ENCODE peak calls at places on chromosomes 5 and 9, in four cellular contexts. One of them, this sample, is unnamed.

GRCh38 chr5:43315697-43316096 is 2.5 kb upstream of the HMGCS1 start:
- DNase-seq in H1: no peak
- DNase-seq in SK-N-SH: no peak
- DNase-seq in K562: no peak
- DNase-seq in this sample: no peak

GRCh38 chr9:116493183-116493582 is 193.9 kb upstream of the TRIM32 start:
- DNase-seq in H1: no peak
- DNase-seq in SK-N-SH: no peak
- DNase-seq in K562: no peak
- DNase-seq in this sample: no peak

GRCh38 chr5:73674669-73675004 is 48.6 kb downstream of the ARHGEF28 start:
- DNase-seq in H1: no peak
- DNase-seq in SK-N-SH: no peak
- DNase-seq in K562: peak
- DNase-seq in this sample: no peak

GRCh38 chr5:173663810-173664526 is 47.5 kb upstream of the BOD1 start:
- DNase-seq in H1: no peak
- DNase-seq in SK-N-SH: no peak
- DNase-seq in K562: peak
- DNase-seq in this sample: no peak

GRCh38 chr9:126491256-126491879 is 122.4 kb upstream of the LMX1B start:
- DNase-seq in H1: no peak
- DNase-seq in SK-N-SH: peak
- DNase-seq in K562: peak
- DNase-seq in this sample: no peak

GRCh38 chr5:6632324-6632930 is 417 bp downstream of the NSUN2 start:
- DNase-seq in H1: no peak
- DNase-seq in SK-N-SH: no peak
- DNase-seq in K562: peak
- DNase-seq in this sample: no peak

GRCh38 chr5:169933624-169934023 is 46.7 kb downstream of the INSYN2B start:
- DNase-seq in H1: no peak
- DNase-seq in SK-N-SH: peak
- DNase-seq in K562: no peak
- DNase-seq in this sample: no peak

GRCh38 chr5:2753452-2754409 is 2.3 kb upstream of the IRX2 start:
- DNase-seq in H1: no peak
- DNase-seq in SK-N-SH: no peak
- DNase-seq in K562: no peak
- DNase-seq in this sample: no peak

GRCh38 chr5:158463971-158464370 is 605.0 kb upstream of the CLINT1 start:
- DNase-seq in H1: no peak
- DNase-seq in SK-N-SH: no peak
- DNase-seq in K562: no peak
- DNase-seq in this sample: no peak

GRCh38 chr9:129419382-129419899 is 201.5 kb downstream of the C9orf50 start:
- DNase-seq in H1: no peak
- DNase-seq in SK-N-SH: no peak
- DNase-seq in K562: no peak
- DNase-seq in this sample: no peak

GRCh38 chr9:36149197-36149596 is 12.7 kb downstream of the GLIPR2 start:
- DNase-seq in H1: no peak
- DNase-seq in SK-N-SH: peak
- DNase-seq in K562: no peak
- DNase-seq in this sample: no peak

GRCh38 chr5:86152988-86153560 is 464.7 kb upstream of the COX7C start:
- DNase-seq in H1: no peak
- DNase-seq in SK-N-SH: no peak
- DNase-seq in K562: no peak
- DNase-seq in this sample: no peak

GRCh38 chr9:125529589-125530515 is 177.2 kb downstream of the MAPKAP1 start:
- DNase-seq in H1: no peak
- DNase-seq in SK-N-SH: no peak
- DNase-seq in K562: no peak
- DNase-seq in this sample: peak

GRCh38 chr5:140481758-140482157 is 65.7 kb upstream of the EIF4EBP3 start:
- DNase-seq in H1: no peak
- DNase-seq in SK-N-SH: no peak
- DNase-seq in K562: no peak
- DNase-seq in this sample: no peak
- TF ChIP-seq NRF1 in H1: no peak
- TF ChIP-seq NRF1 in SK-N-SH: no peak
- TF ChIP-seq NRF1 in K562: no peak
- TF ChIP-seq NRF1 in this sample: no peak

GRCh38 chr5:109529987-109530386 is 120.2 kb upstream of the PJA2 start:
- DNase-seq in H1: no peak
- DNase-seq in SK-N-SH: no peak
- DNase-seq in K562: no peak
- DNase-seq in this sample: no peak
- TF ChIP-seq NRF1 in H1: no peak
- TF ChIP-seq NRF1 in SK-N-SH: no peak
- TF ChIP-seq NRF1 in K562: no peak
- TF ChIP-seq NRF1 in this sample: no peak

DNA sequence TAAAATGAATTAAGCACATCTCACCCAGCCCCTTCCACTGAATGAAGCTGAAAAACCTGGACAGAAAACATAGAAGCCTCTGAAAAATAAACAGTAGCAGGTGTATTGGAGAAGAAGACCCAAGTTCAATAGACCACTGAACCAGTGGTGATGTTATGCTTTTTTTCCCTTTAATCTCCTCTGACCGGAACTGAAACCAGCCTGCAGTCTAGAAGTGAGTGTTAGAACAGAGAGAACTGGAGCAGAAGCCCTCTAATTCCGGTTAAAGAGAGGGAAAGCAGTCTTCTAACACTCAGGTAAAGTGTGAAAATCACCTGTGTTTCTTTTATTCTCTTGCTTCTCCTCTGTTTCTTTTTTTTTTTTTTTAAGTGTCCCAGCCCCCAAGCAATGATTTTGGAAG is 83.5 kb upstream of the CCL21 start:
- DNase-seq in H1: no peak
- DNase-seq in SK-N-SH: no peak
- DNase-seq in K562: no peak
- DNase-seq in this sample: no peak
- TF ChIP-seq NRF1 in H1: no peak
- TF ChIP-seq NRF1 in SK-N-SH: no peak
- TF ChIP-seq NRF1 in K562: no peak
- TF ChIP-seq NRF1 in this sample: no peak

GRCh38 chr5:128905225-128906110 is 59.8 kb upstream of the SLC27A6 start:
- DNase-seq in H1: no peak
- DNase-seq in SK-N-SH: peak
- DNase-seq in K562: peak
- DNase-seq in this sample: no peak
- TF ChIP-seq NRF1 in H1: no peak
- TF ChIP-seq NRF1 in SK-N-SH: no peak
- TF ChIP-seq NRF1 in K562: no peak
- TF ChIP-seq NRF1 in this sample: no peak

DNA sequence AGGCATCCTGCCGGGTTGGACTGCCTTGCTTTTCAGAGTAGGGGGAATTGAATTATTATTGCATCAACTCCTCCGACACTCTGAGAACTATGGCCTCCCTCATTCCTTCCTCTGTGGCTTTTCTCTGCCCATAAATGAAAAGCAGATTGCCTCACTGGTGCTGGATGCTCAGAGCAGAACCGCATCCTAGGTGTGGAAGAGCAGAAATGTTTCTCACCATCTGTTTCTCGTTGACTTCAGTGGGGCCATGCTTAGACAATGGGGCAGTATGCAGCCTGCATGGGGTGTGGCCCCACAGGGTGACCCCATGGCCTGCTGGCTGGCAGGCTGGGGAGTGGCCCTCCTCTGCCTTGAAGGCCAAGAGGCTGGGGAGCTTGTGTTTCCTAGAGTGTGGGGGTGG is 27.3 kb upstream of the TGFBI start:
- DNase-seq in H1: no peak
- DNase-seq in SK-N-SH: peak
- DNase-seq in K562: no peak
- DNase-seq in this sample: no peak
- TF ChIP-seq NRF1 in H1: no peak
- TF ChIP-seq NRF1 in SK-N-SH: no peak
- TF ChIP-seq NRF1 in K562: no peak
- TF ChIP-seq NRF1 in this sample: no peak

DNA sequence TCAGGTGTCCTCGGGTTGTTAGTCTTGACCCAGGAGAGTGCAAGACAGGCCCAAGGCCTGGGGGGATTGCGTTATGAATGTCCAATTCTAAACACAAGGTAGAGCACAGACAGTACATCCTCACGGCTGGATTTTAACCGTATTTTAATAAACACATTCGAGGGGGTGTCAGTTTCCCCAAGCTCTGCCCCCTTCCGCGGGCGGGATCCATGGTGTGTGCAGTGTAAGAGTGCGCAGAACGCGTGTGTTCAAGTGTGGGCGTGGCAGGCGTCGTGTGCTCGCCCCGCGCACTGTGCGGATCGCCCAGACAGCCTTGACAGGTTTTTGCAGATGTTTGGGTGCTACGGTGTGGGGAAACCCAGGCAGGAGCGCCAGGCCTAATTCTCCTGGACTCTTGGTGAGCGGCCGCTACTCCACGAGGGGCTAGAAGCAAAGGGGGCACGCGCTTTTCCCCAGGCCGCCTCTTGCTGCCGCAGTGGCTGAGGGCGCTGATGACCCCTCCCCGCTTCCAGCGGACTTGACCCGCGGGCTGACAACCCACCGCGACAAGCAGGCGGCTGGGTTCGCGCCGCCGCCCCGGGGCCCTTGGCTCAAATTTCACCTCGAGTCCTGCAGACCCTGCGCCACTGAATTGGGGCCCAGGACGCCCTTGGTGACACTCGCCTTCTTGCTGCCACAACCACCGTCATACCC is 6.0 kb upstream of the DMRT3 start:
- DNase-seq in H1: no peak
- DNase-seq in SK-N-SH: no peak
- DNase-seq in K562: no peak
- DNase-seq in this sample: no peak
- TF ChIP-seq NRF1 in H1: no peak
- TF ChIP-seq NRF1 in SK-N-SH: no peak
- TF ChIP-seq NRF1 in K562: no peak
- TF ChIP-seq NRF1 in this sample: no peak

GRCh38 chr9:489198-490197 is 274.8 kb downstream of the DOCK8 start:
- DNase-seq in H1: no peak
- DNase-seq in SK-N-SH: no peak
- DNase-seq in K562: no peak
- DNase-seq in this sample: no peak
- TF ChIP-seq NRF1 in H1: no peak
- TF ChIP-seq NRF1 in SK-N-SH: no peak
- TF ChIP-seq NRF1 in K562: no peak
- TF ChIP-seq NRF1 in this sample: no peak

GRCh38 chr5:95701074-95701473 is 18.3 kb upstream of the SPATA9 start:
- DNase-seq in H1: no peak
- DNase-seq in SK-N-SH: peak
- DNase-seq in K562: no peak
- DNase-seq in this sample: no peak

GRCh38 chr5:95699337-95699736 is 16.5 kb upstream of the SPATA9 start:
- DNase-seq in H1: no peak
- DNase-seq in SK-N-SH: no peak
- DNase-seq in K562: no peak
- DNase-seq in this sample: no peak

DNA sequence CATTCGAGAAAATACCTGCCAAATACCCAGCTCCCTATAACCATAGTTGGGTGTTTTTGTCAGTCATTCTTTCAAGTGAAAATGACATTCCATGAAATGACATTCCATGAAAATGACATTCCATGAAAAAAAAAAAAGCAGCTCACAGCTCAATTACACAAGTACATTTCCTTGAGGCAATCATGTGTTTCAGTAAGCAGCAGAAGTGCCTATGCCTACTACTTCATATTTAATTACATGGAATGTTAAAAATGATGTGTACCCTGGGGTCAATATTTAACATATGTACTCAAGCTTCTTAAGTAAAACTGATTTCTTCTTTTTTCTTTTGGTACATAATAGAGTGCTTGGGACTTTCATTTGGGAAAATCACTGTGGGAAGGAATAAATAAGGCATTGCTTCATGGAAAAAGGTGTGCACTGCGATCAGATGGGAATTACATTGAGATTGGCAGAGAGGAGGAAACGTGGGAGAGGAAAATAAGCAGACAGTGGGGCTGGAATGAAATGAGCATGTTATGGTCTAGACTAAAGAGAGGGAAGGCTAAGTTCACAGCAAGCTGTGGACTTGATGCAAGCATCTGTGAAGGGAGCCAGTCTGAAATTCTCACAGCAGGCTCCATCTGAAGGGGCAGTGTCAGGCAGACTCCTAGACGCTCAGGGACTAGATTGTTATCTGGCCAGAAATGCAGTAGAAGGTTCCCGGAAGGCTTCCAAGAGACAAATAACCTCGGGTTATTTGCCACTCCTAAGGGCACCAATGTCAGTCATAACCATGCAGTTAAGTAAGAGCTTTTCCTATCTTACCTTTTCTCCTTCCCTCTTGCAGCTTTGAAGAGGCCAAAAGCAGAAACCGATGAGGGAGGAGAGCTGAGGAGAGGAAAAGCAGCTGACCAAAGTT is 15.2 kb upstream of the SPATA9 start:
- DNase-seq in H1: no peak
- DNase-seq in SK-N-SH: peak
- DNase-seq in K562: peak
- DNase-seq in this sample: no peak
- TF ChIP-seq NRF1 in H1: no peak
- TF ChIP-seq NRF1 in SK-N-SH: no peak
- TF ChIP-seq NRF1 in K562: no peak
- TF ChIP-seq NRF1 in this sample: no peak

DNA sequence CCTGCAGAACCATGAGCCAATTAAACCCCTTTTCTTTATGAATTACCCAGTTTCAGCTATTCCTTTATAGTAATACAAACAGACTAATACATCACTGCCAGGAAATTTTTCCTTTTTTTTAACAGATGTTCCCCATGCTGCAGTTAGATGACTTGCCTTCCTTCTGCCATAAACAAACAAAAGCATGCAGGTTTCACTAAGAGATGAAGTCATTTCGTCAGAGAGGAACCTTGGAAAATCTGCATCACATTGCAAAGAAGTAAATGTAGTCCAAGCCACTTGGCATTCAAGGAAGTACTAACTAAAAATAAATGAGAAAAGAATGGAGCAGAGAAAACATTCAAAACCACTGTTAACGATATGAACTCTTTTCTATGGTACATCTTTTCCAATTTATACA is 194.1 kb upstream of the EFNA5 start:
- DNase-seq in H1: no peak
- DNase-seq in SK-N-SH: no peak
- DNase-seq in K562: no peak
- DNase-seq in this sample: no peak
- TF ChIP-seq NRF1 in H1: no peak
- TF ChIP-seq NRF1 in SK-N-SH: no peak
- TF ChIP-seq NRF1 in K562: no peak
- TF ChIP-seq NRF1 in this sample: no peak